ENCODE peak calls at places on chromosomes 12 and 14, in seven cellular contexts. T is GM23248, L is upper lobe of right lung, D is spleen, M is HCT116, S is left lung, C is fibroblast of lung. A is an unnamed sample.

GRCh38 chr12:5088586-5089264 is 45.0 kb downstream of the KCNA5 start:
- DNase-seq in T (peak; percentile 82), L (no peak), D (no peak), M (no peak), S (no peak), C (peak; percentile 97), A (no peak)

GRCh38 chr12:17829813-17830212 is 260.2 kb downstream of the RERGL start:
- DNase-seq in T (no peak), L (no peak), D (no peak), M (no peak), S (no peak), C (no peak), A (no peak)

GRCh38 chr12:55736780-55737580 is 5.9 kb upstream of the GDF11 start:
- DNase-seq in T (peak; percentile 84), L (peak; percentile 89), D (peak; percentile 86), M (peak; percentile 91), S (peak; percentile 78), C (peak; percentile 76), A (no peak)

GRCh38 chr12:23083267-23083666 is 458.3 kb downstream of the ETNK1 start:
- DNase-seq in T (peak; percentile 64), L (no peak), D (no peak), M (no peak), S (no peak), C (peak; percentile 91), A (peak; percentile 79)

GRCh38 chr12:52082668-52082987 is 3.1 kb downstream of the SMIM41 start:
- DNase-seq in T (peak; percentile 44), L (no peak), D (no peak), M (no peak), S (no peak), C (no peak), A (no peak)

GRCh38 chr12:77202457-77203060 is 137.2 kb upstream of the E2F7 start:
- DNase-seq in T (peak; percentile 58), L (no peak), D (no peak), M (no peak), S (no peak), C (no peak), A (no peak)

GRCh38 chr12:92257261-92257660 is 111.6 kb upstream of the BTG1 start:
- DNase-seq in T (no peak), L (no peak), D (no peak), M (no peak), S (no peak), C (no peak), A (no peak)

GRCh38 chr12:48002773-48003218 is 1.5 kb downstream of the COL2A1 start:
- DNase-seq in T (peak; percentile 71), L (no peak), D (no peak), M (no peak), S (no peak), C (peak; percentile 25), A (no peak)

GRCh38 chr14:54194501-54194900 is 202.3 kb upstream of the CDKN3 start:
- DNase-seq in T (peak; percentile 9), L (no peak), D (no peak), M (no peak), S (no peak), C (peak; percentile 73), A (no peak)

GRCh38 chr14:37745657-37746056 is 150.2 kb downstream of the TTC6 start:
- DNase-seq in T (no peak), L (no peak), D (no peak), M (no peak), S (no peak), C (no peak), A (no peak)

GRCh38 chr14:57987051-57987450 is 121.2 kb upstream of the SLC35F4 start:
- DNase-seq in T (peak; percentile 38), L (no peak), D (no peak), M (no peak), S (no peak), C (no peak), A (no peak)

GRCh38 chr12:98820005-98820404 is 174.9 kb downstream of the APAF1 start:
- DNase-seq in T (no peak), L (no peak), D (no peak), M (no peak), S (no peak), C (no peak), A (no peak)

GRCh38 chr12:107436376-107436775 is 249.2 kb upstream of the PWP1 start:
- DNase-seq in T (peak; percentile 72), L (no peak), D (peak; percentile 4), M (no peak), S (no peak), C (peak; percentile 28), A (peak; percentile 67)

GRCh38 chr12:108594960-108595710 is 2.7 kb downstream of the TMEM119 start:
- DNase-seq in T (no peak), L (no peak), D (peak; percentile 5), M (no peak), S (no peak), C (no peak), A (no peak)

GRCh38 chr14:101726295-101726953 is 35.1 kb upstream of the PPP2R5C start:
- DNase-seq in T (no peak), L (no peak), D (no peak), M (no peak), S (no peak), C (no peak), A (no peak)
- H3K27me3 ChIP-seq in T (no peaks in the 10 kb centered on the region), L (no peaks in the 10 kb centered on the region), D (no peaks in the 10 kb centered on the region), M (no peaks in the 10 kb centered on the region), S (no peaks in the 10 kb centered on the region), C (peaks cover 2% of the 10 kb centered on the region), A (no peaks in the 10 kb centered on the region)

GRCh38 chr12:57063991-57064725 is 14.2 kb upstream of the MYO1A start:
- DNase-seq in T (no peak), L (no peak), D (no peak), M (no peak), S (no peak), C (no peak), A (no peak)

GRCh38 chr12:57072661-57073060 is 5.9 kb downstream of the NEMP1 start:
- DNase-seq in T (peak; percentile 78), L (no peak), D (no peak), M (no peak), S (no peak), C (peak; percentile 27), A (no peak)

GRCh38 chr12:57066245-57066644 is 12.3 kb downstream of the NEMP1 start:
- DNase-seq in T (no peak), L (no peak), D (no peak), M (no peak), S (no peak), C (no peak), A (no peak)

DNA sequence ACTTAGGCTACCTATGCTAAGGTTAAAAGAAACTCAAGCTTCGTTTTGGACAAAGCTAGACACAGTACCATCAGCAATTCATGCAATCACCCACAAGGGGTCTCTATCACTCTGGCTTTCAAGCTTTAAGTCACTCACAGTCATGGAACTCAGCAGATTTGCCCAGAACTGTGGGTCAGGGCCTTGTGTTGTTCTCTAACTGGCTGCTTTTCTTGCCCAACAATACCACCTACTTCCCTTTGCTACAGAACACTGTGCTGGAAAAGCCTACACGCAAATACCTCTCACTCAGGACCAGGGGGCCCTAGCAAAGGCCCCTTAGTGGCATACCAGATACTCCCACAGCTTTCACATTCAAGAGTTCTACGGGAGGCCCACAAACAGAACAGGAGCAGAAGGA is 9.1 kb downstream of the NEMP1 start:
- DNase-seq in T (peak; percentile 89), L (no peak), D (no peak), M (peak; percentile 72), S (peak; percentile 59), C (peak; percentile 94), A (no peak)
- H3K4me3 ChIP-seq in T (no peak overlapping the region), L (no peak overlapping the region), D (no peak overlapping the region), M (no peak overlapping the region), S (no peak overlapping the region), C (no peak overlapping the region), A (no peak overlapping the region)

GRCh38 chr12:85277900-85278597 is 2.0 kb upstream of the ALX1 start:
- DNase-seq in T (no peak), L (no peak), D (peak; percentile 59), M (no peak), S (no peak), C (no peak), A (no peak)

GRCh38 chr12:85278598-85279448 is 1.2 kb upstream of the ALX1 start:
- DNase-seq in T (no peak), L (no peak), D (peak; percentile 69), M (no peak), S (no peak), C (no peak), A (no peak)

GRCh38 chr12:85280984-85281946 is 1.2 kb downstream of the ALX1 start:
- DNase-seq in T (no peak), L (no peak), D (no peak), M (no peak), S (no peak), C (peak; percentile 39), A (no peak)

GRCh38 chr12:85280138-85280983 is at the start of gene ALX1:
- DNase-seq in T (peak; percentile 50), L (peak; percentile 65), D (peak; percentile 70), M (no peak), S (no peak), C (peak; percentile 44), A (no peak)

DNA sequence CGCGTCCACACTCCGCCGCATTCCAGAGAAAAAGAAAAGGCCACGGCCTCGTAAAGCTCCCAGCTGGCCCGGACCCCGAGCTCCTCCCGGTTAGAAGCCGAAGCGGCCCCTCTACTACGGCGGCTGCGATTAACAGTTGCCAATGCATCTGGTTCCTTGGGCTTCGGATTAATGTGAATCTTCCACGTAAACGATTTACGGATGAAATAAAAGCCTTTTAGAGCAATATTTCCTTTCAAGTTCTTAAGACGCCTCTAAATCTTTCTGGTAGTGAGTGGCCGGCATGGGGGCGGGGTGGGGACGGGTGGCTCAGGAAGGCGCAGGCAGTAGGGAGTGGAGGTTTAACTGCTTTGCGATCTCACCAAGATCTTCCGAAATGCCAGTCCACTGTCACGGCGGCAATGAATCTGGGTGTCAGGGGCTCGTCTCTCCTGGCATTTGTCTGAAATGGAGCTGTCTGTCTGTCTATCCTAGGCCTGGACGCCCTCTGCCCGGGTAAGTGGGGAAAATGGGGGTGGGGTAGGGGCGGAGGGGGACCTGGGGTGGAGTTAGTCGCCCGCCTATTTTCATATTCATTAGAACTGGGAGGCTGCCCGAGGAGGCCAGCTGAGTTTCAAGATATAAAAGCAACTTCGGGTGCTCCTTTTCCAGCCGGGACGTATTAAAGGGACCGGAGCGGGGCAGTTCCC is 427 bp upstream of the ALX1 start:
- DNase-seq in T (no peak), L (no peak), D (no peak), M (no peak), S (no peak), C (no peak), A (no peak)
- H3K27me3 ChIP-seq in T (peaks cover 77% of the 10 kb centered on the region), L (peaks cover 96% of the 10 kb centered on the region), D (peaks cover 94% of the 10 kb centered on the region), M (no peaks in the 10 kb centered on the region), S (peaks cover 98% of the 10 kb centered on the region), C (peaks cover 14% of the 10 kb centered on the region), A (peaks cover 62% of the 10 kb centered on the region)

DNA sequence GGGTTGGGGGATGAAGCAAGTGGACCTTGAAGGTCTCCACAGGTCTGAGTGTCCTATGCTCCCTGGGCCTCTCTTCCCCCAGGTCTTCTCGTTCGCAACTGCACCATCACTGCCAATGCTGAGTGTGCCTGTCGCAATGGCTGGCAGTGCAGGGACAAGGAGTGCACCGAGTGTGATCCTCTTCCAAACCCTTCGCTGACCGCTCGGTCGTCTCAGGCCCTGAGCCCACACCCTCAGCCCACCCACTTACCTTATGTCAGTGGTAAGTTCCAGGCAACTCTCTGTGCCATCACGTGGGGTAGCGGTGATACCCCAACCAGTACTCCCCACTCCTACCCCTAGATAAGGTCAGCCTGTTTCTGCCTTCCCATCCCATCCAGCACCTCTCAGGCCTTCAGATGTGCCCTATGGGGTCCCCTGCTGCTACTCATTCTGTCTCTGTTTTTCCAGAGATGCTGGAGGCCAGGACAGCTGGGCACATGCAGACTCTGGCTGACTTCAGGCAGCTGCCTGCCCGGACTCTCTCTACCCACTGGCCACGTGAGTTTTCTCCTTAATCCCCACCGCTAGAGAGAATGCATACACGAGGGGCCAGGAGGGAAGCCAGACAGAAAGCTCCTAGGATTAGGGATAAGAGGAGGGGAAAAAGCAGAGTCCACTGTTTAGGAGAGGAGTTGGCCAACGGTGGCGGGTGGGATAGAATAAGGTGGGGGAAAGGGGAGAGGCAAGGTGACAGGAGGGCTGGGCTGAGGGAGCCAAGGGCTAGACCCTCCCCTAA is 1.6 kb upstream of the TAPBPL start:
- DNase-seq in T (peak; percentile 34), L (peak; percentile 39), D (no peak), M (no peak), S (no peak), C (no peak), A (no peak)
- H3K4me3 ChIP-seq in T (peak overlapping the region; percentile 89), L (peak overlapping the region; percentile 76), D (no peak overlapping the region), M (no peak overlapping the region), S (peak overlapping the region; percentile 75), C (peak overlapping the region; percentile 76), A (peak overlapping the region; percentile 62)

A was measured in kidney epithelial cell.